ENCODE peak calls at places on chromosomes 16 and 17, in five cellular contexts. T, K, F, G and Z are unnamed samples.

GRCh38 chr16:84139628-84140258 is 5.2 kb downstream of the HSDL1 start:
- DNase-seq in F (no peak), T (no peak), K (no peak), G (no peak), Z (no peak)

GRCh38 chr16:87864331-87864989 is 4.8 kb downstream of the SLC7A5 start:
- DNase-seq in F (no peak), T (no peak), G (peak), K (no peak), Z (no peak)

GRCh38 chr17:58756246-58757161 is 850 bp downstream of the PPM1E start:
- DNase-seq in F (peak), K (peak), G (no peak), T (no peak), Z (no peak)

GRCh38 chr17:82862758-82863645 is 23.2 kb upstream of the ZNF750 start:
- DNase-seq in F (no peak), G (peak), K (no peak), T (no peak), Z (no peak)

GRCh38 chr17:73283841-73284282 is 22.2 kb upstream of the CPSF4L start:
- DNase-seq in T (no peak), G (no peak), K (no peak), F (no peak), Z (no peak)

GRCh38 chr17:42378597-42379594 is 9.3 kb downstream of the STAT3 start:
- DNase-seq in T (peak), K (no peak), G (peak), F (no peak), Z (no peak)

GRCh38 chr17:74215332-74215727 is 2.0 kb downstream of the TTYH2 start:
- DNase-seq in G (no peak), F (no peak), T (peak), K (no peak), Z (no peak)

GRCh38 chr17:8326591-8327583 is 12.8 kb upstream of the ODF4 start:
- DNase-seq in G (peak), K (no peak), F (no peak), T (no peak), Z (no peak)

GRCh38 chr16:23948949-23949392 is 113.2 kb downstream of the PRKCB start:
- DNase-seq in T (no peak), F (no peak), K (no peak), G (no peak), Z (no peak)

GRCh38 chr17:7380321-7380720 is 568 bp upstream of the TNK1 start:
- DNase-seq in F (no peak), K (no peak), T (no peak), G (no peak), Z (no peak)

GRCh38 chr17:82205720-82206508 is 6.7 kb downstream of the CCDC57 start:
- DNase-seq in K (peak), T (peak), F (peak), G (peak), Z (peak)

GRCh38 chr16:10136916-10137315 is 45.3 kb downstream of the GRIN2A start:
- DNase-seq in K (no peak), T (no peak), G (no peak), F (no peak), Z (no peak)

GRCh38 chr17:29048440-29049360 is 5.8 kb downstream of the PIPOX start:
- DNase-seq in G (peak), T (no peak), F (no peak), K (no peak), Z (no peak)

GRCh38 chr17:82241183-82241925 is 12.5 kb downstream of the SLC16A3 start:
- DNase-seq in F (no peak), G (peak), K (no peak), T (peak), Z (peak)

GRCh38 chr16:72715267-72715666 is 332.7 kb downstream of the ZFHX3 start:
- DNase-seq in G (peak), F (no peak), T (no peak), K (no peak), Z (no peak)

GRCh38 chr16:23013484-23013883 is 135.8 kb downstream of the USP31 start:
- DNase-seq in T (no peak), K (peak), G (no peak), F (no peak), Z (no peak)

GRCh38 chr16:46748775-46749705 is 896 bp upstream of the MYLK3 start:
- DNase-seq in G (no peak), F (no peak), T (no peak), K (peak), Z (no peak)